ENCODE peak calls at places on chromosomes 7 and 10, in six cellular contexts. K is H7, X is A549, J is thoracic aorta, P is prostate gland, T is brain microvascular endothelial cell. W is an unnamed sample.
A peak's percentile ranks its signal among the peaks of the same experiment; 100 is the strongest.

GRCh38 chr10:86645111-86645445 is 9.3 kb upstream of the OPN4 start:
- DNase-seq in K (no peak), X (no peak), J (no peak), P (peak; percentile 2), T (no peak), W (no peak)

GRCh38 chr7:140478361-140479061 is 794 bp downstream of the MKRN1 start:
- DNase-seq in K (peak; percentile 90), X (peak; percentile 13), J (no peak), P (peak; percentile 12), T (peak; percentile 22), W (peak; percentile 46)

GRCh38 chr10:78475501-78475900 is 441.8 kb downstream of the RPS24 start:
- DNase-seq in K (no peak), X (no peak), J (no peak), P (peak; percentile 2), T (no peak), W (no peak)

GRCh38 chr10:131576341-131577177 is 265.0 kb upstream of the TCERG1L start:
- DNase-seq in K (no peak), X (no peak), J (no peak), P (no peak), T (no peak), W (no peak)

GRCh38 chr10:76337641-76338040 is 906.2 kb downstream of the LRMDA start:
- DNase-seq in K (no peak), X (no peak), J (no peak), P (no peak), T (peak; percentile 29), W (peak; percentile 26)

GRCh38 chr7:33237034-33237433 is 107.7 kb downstream of the BBS9 start:
- DNase-seq in K (no peak), X (no peak), J (no peak), P (no peak), T (no peak), W (no peak)

GRCh38 chr10:116892873-116893685 is 43.8 kb downstream of the ENO4 start:
- DNase-seq in K (no peak), X (no peak), J (no peak), P (peak; percentile 8), T (peak; percentile 6), W (no peak)

GRCh38 chr10:110447886-110448285 is 49.8 kb upstream of the DUSP5 start:
- DNase-seq in K (no peak), X (no peak), J (no peak), P (no peak), T (no peak), W (no peak)

GRCh38 chr10:103396789-103397087 is 312 bp downstream of the PDCD11 start:
- DNase-seq in K (no peak), X (no peak), J (no peak), P (no peak), T (no peak), W (peak; percentile 6)

GRCh38 chr10:131818510-131819234 is 82.1 kb upstream of the PPP2R2D start:
- DNase-seq in K (peak; percentile 54), X (no peak), J (no peak), P (no peak), T (no peak), W (no peak)

GRCh38 chr10:52322941-52323340 is 8.9 kb downstream of the DKK1 start:
- DNase-seq in K (no peak), X (no peak), J (no peak), P (no peak), T (no peak), W (no peak)

GRCh38 chr7:2668401-2668800 is 19.6 kb upstream of the AMZ1 start:
- DNase-seq in K (no peak), X (peak; percentile 51), J (no peak), P (no peak), T (no peak), W (no peak)

GRCh38 chr10:119420950-119421875 is 121.3 kb downstream of the RGS10 start:
- DNase-seq in K (no peak), X (no peak), J (no peak), P (no peak), T (no peak), W (no peak)

GRCh38 chr7:44748948-44749731 is 493 bp downstream of the ZMIZ2 start:
- DNase-seq in K (no peak), X (no peak), J (no peak), P (no peak), T (no peak), W (no peak)

GRCh38 chr7:102080371-102081243 is 206.1 kb upstream of the SH2B2 start:
- DNase-seq in K (no peak), X (no peak), J (no peak), P (no peak), T (no peak), W (no peak)

GRCh38 chr7:155296788-155297516 is 726 bp upstream of the INSIG1 start:
- DNase-seq in K (no peak), X (peak; percentile 46), J (peak; percentile 33), P (peak; percentile 34), T (peak; percentile 73), W (peak; percentile 72)

GRCh38 chr10:117792214-117792613 is 249.7 kb downstream of the EMX2 start:
- DNase-seq in K (no peak), X (no peak), J (no peak), P (no peak), T (no peak), W (no peak)

GRCh38 chr7:142807855-142808460 is 37.2 kb downstream of the PRSS2 start:
- DNase-seq in K (no peak), X (no peak), J (no peak), P (no peak), T (peak; percentile 93), W (no peak)

GRCh38 chr7:108234981-108235450 is 104.9 kb upstream of the LAMB4 start:
- DNase-seq in K (no peak), X (peak; percentile 52), J (no peak), P (no peak), T (no peak), W (no peak)

GRCh38 chr10:80660736-80661135 is 123.0 kb downstream of the SH2D4B start:
- DNase-seq in K (no peak), X (no peak), J (no peak), P (no peak), T (no peak), W (no peak)

GRCh38 chr10:114647545-114648138 is 10.4 kb downstream of the ABLIM1 start:
- DNase-seq in K (no peak), X (no peak), J (no peak), P (no peak), T (peak; percentile 36), W (no peak)

GRCh38 chr7:99825873-99826272 is 1.9 kb upstream of the CYP3A43 start:
- DNase-seq in K (no peak), X (no peak), J (no peak), P (no peak), T (no peak), W (no peak)

GRCh38 chr10:60919551-60919950 is 24.4 kb downstream of the RHOBTB1 start:
- DNase-seq in K (no peak), X (no peak), J (no peak), P (no peak), T (no peak), W (no peak)

GRCh38 chr10:97647556-97647955 is 7.1 kb downstream of the PI4K2A start:
- DNase-seq in K (no peak), X (no peak), J (no peak), P (no peak), T (no peak), W (peak; percentile 75)

GRCh38 chr7:138434458-138435093 is 25.5 kb upstream of the TRIM24 start:
- DNase-seq in K (no peak), X (no peak), J (no peak), P (no peak), T (no peak), W (no peak)

GRCh38 chr7:16695621-16696237 is 49.7 kb downstream of the BZW2 start:
- DNase-seq in K (peak; percentile 19), X (peak; percentile 80), J (no peak), P (peak; percentile 51), T (peak; percentile 76), W (peak; percentile 77)

GRCh38 chr10:79065091-79065551 is 3.6 kb upstream of the ZMIZ1 start:
- DNase-seq in K (no peak), X (no peak), J (no peak), P (no peak), T (no peak), W (no peak)

GRCh38 chr7:128455556-128456254 is at the start of gene HILPDA:
- DNase-seq in K (peak; percentile 95), X (peak; percentile 91), J (peak; percentile 85), P (peak; percentile 88), T (peak; percentile 91), W (peak; percentile 95)

GRCh38 chr7:128454808-128455555 is 696 bp upstream of the HILPDA start:
- DNase-seq in K (no peak), X (no peak), J (no peak), P (no peak), T (peak; percentile 14), W (no peak)

GRCh38 chr7:128458956-128459355 is 3.3 kb downstream of the HILPDA start:
- DNase-seq in K (no peak), X (no peak), J (no peak), P (no peak), T (no peak), W (no peak)

GRCh38 chr7:128462427-128462826 is 6.7 kb downstream of the HILPDA start:
- DNase-seq in K (no peak), X (no peak), J (no peak), P (no peak), T (no peak), W (no peak)

GRCh38 chr7:128459394-128459878 is 3.8 kb downstream of the HILPDA start:
- DNase-seq in K (peak; percentile 83), X (peak; percentile 85), J (peak; percentile 33), P (peak; percentile 56), T (peak; percentile 66), W (peak; percentile 76)
- H3K4me3 ChIP-seq in K (no peak overlapping the region), X (no peak overlapping the region), J (no peak overlapping the region), P (no peak overlapping the region), T (no peak overlapping the region), W (no peak overlapping the region)

DNA sequence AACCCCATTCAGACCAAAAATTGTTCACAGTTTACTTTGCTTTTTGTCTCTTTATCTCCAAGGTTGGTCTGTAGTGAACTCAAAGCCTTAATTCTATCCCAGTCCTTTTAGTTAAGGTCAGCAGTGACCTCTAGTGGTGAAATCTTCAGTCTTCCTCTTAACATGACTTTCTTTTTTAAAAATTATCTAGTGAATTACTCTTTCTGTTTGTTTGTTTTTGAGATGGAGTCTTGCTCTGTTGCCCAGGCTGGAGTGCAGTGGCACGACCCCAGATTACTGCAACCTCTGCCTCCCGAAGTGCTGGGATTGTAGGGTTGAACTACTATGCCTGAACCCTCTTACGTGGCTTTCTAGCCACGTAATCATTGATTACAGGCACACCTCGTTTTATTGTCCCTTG is 25.0 kb downstream of the ZNF487 start:
- DNase-seq in K (peak; percentile 71), X (peak; percentile 86), J (no peak), P (peak; percentile 57), T (peak; percentile 58), W (peak; percentile 84)
- H3K4me3 ChIP-seq in K (no peak overlapping the region), X (no peak overlapping the region), J (no peak overlapping the region), P (no peak overlapping the region), T (no peak overlapping the region), W (no peak overlapping the region)

DNA sequence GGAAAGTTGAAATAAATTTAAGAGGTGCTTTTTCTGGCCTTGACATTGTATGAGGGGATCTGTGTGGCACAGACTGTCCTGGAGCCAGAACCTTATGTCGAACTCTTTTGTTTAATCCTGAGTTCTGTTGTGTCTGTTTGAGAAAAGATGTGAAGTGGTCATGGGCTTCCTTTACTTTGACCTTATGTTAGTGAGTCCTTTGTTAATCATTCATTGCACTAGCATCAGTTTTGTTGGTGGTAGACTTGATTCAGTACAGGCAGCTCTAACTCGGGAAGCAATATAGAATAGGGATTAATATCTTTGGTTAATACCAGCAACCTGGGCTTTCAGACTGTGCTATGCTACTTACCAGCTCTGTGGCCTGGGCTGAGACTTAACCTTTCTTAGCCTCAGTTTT is 123.9 kb upstream of the FZD1 start:
- DNase-seq in K (no peak), X (no peak), J (no peak), P (no peak), T (no peak), W (no peak)
- H3K4me3 ChIP-seq in K (no peak overlapping the region), X (no peak overlapping the region), J (no peak overlapping the region), P (no peak overlapping the region), T (no peak overlapping the region), W (no peak overlapping the region)

GRCh38 chr7:26022578-26022977 is 129.4 kb upstream of the NFE2L3 start:
- DNase-seq in K (no peak), X (no peak), J (no peak), P (peak; percentile 71), T (no peak), W (no peak)
- H3K4me3 ChIP-seq in K (no peak overlapping the region), X (no peak overlapping the region), J (no peak overlapping the region), P (no peak overlapping the region), T (no peak overlapping the region), W (no peak overlapping the region)